ENCODE peak calls at places on chromosomes 7 and 10, in ten cellular contexts. Q is ovary, T is A549, X is pancreas, H is adrenal gland, Y is psoas muscle, G is Peyer's patch, E is brain microvascular endothelial cell, U is tibial artery, P is fibroblast of lung. B is an unnamed sample.

GRCh38 chr10:83397806-83398205 is 741.5 kb upstream of the GHITM start:
- DNase-seq in Q (no peak), T (no peak), X (no peak), H (no peak), Y (no peak), G (no peak), E (no peak), U (no peak), P (no peak), B (no peak)

GRCh38 chr7:74134117-74134539 is 40.0 kb upstream of the EIF4H start:
- DNase-seq in Q (no peak), T (no peak), X (no peak), H (no peak), Y (no peak), G (no peak), E (no peak), U (no peak), P (peak), B (no peak)

GRCh38 chr10:110368002-110368401 is 63.3 kb upstream of the SMNDC1 start:
- DNase-seq in Q (no peak), T (no peak), X (no peak), H (no peak), Y (no peak), G (no peak), E (peak), U (peak), P (no peak), B (no peak)

GRCh38 chr10:75400769-75401568 is 595 bp downstream of the ZNF503 start:
- DNase-seq in Q (peak), T (peak), X (peak), H (peak), Y (peak), G (peak), E (peak), U (peak), P (peak), B (no peak)

GRCh38 chr7:22296916-22297315 is 60.0 kb downstream of the RAPGEF5 start:
- DNase-seq in Q (no peak), T (no peak), X (no peak), H (no peak), Y (no peak), G (no peak), E (no peak), U (no peak), P (no peak), B (no peak)

GRCh38 chr10:5284311-5285057 is 80.3 kb upstream of the UCN3 start:
- DNase-seq in Q (no peak), T (peak), X (no peak), H (no peak), Y (no peak), G (no peak), E (peak), U (no peak), P (peak), B (no peak)

GRCh38 chr10:30842185-30842584 is 189.5 kb downstream of the ZNF438 start:
- DNase-seq in Q (no peak), T (no peak), X (no peak), H (no peak), Y (no peak), G (no peak), E (no peak), U (no peak), P (no peak), B (no peak)

GRCh38 chr7:144568234-144568633 is 164.7 kb upstream of the NOBOX start:
- DNase-seq in Q (no peak), T (no peak), X (no peak), H (no peak), Y (no peak), G (no peak), E (no peak), U (no peak), P (no peak), B (no peak)

GRCh38 chr7:136741941-136742340 is 126.5 kb upstream of the CHRM2 start:
- DNase-seq in Q (no peak), T (no peak), X (no peak), H (no peak), Y (no peak), G (no peak), E (no peak), U (no peak), P (peak), B (no peak)

GRCh38 chr7:151704969-151705743 is 171.8 kb downstream of the PRKAG2 start:
- DNase-seq in Q (no peak), T (no peak), X (no peak), H (no peak), Y (no peak), G (no peak), E (no peak), U (no peak), P (no peak), B (no peak)

GRCh38 chr10:114367041-114367675 is 37.1 kb downstream of the AFAP1L2 start:
- DNase-seq in Q (peak), T (no peak), X (no peak), H (no peak), Y (no peak), G (no peak), E (peak), U (no peak), P (peak), B (no peak)

GRCh38 chr7:92161271-92161670 is 17.7 kb downstream of the LRRD1 start:
- DNase-seq in Q (no peak), T (no peak), X (no peak), H (no peak), Y (no peak), G (no peak), E (no peak), U (no peak), P (no peak), B (no peak)

GRCh38 chr7:117728858-117729257 is 144.4 kb downstream of the CTTNBP2 start:
- DNase-seq in Q (no peak), T (no peak), X (no peak), H (no peak), Y (no peak), G (no peak), E (no peak), U (no peak), P (no peak), B (no peak)

GRCh38 chr10:89213191-89213808 is 6.2 kb upstream of the CH25H start:
- DNase-seq in Q (no peak), T (peak), X (no peak), H (no peak), Y (no peak), G (no peak), E (no peak), U (no peak), P (peak), B (no peak)

GRCh38 chr10:3365630-3366029 is 193.0 kb upstream of the PITRM1 start:
- DNase-seq in Q (no peak), T (peak), X (no peak), H (no peak), Y (no peak), G (no peak), E (no peak), U (no peak), P (no peak), B (no peak)

GRCh38 chr10:6269953-6270867 is 67.5 kb downstream of the PFKFB3 start:
- DNase-seq in Q (no peak), T (no peak), X (no peak), H (no peak), Y (no peak), G (no peak), E (no peak), U (no peak), P (peak), B (no peak)

GRCh38 chr10:22666287-22667092 is 47.9 kb downstream of the PIP4K2A start:
- DNase-seq in Q (no peak), T (no peak), X (no peak), H (no peak), Y (no peak), G (no peak), E (peak), U (no peak), P (peak), B (no peak)

GRCh38 chr10:97463363-97464132 is 17.6 kb downstream of the ZDHHC16 start:
- DNase-seq in Q (peak), T (peak), X (peak), H (peak), Y (no peak), G (no peak), E (peak), U (no peak), P (peak), B (no peak)

GRCh38 chr10:60114765-60115586 is 208.6 kb upstream of the CCDC6 start:
- DNase-seq in Q (no peak), T (peak), X (no peak), H (no peak), Y (no peak), G (no peak), E (peak), U (no peak), P (peak), B (no peak)

GRCh38 chr7:122268101-122268500 is 36.4 kb downstream of the FEZF1 start:
- DNase-seq in Q (no peak), T (no peak), X (no peak), H (no peak), Y (no peak), G (no peak), E (no peak), U (no peak), P (no peak), B (no peak)

GRCh38 chr10:123759496-123760070 is 93.4 kb downstream of the GPR26 start:
- DNase-seq in Q (no peak), T (no peak), X (no peak), H (no peak), Y (no peak), G (peak), E (no peak), U (no peak), P (no peak), B (no peak)

GRCh38 chr7:108374899-108375298 is 81.3 kb downstream of the NRCAM start:
- DNase-seq in Q (no peak), T (no peak), X (no peak), H (no peak), Y (no peak), G (no peak), E (no peak), U (no peak), P (no peak), B (no peak)
- TF ChIP-seq CTCF in Q (no peak), T (no peak), X (no peak), H (no peak), Y (no peak), G (no peak), E (no peak), U (no peak), P (no peak), B (no peak)

DNA sequence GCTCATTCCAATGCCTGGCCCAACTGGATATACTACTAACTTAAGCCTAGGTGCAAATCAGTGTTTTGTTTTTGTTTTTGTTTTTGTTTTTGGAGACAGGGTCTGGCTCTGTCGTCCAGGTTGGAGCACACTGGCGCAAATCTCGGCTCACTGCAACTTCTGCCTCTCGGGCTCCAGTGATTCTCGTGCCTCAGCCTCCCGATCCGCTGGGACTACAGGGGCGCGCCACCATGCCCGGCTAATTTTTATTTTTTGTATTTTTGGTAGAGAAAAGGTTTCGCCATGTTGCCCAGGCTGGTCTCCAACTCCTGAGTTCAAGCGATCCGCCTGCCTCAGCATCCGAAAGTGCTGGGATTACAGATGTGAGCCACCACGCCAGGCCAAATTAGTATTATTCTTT is 1.6 kb downstream of the PPP3CB start:
- DNase-seq in Q (no peak), T (no peak), X (no peak), H (no peak), Y (no peak), G (no peak), E (no peak), U (no peak), P (no peak), B (no peak)
- H3K27ac ChIP-seq in Q (no peak), T (peak), X (no peak), H (no peak), Y (peak), G (no peak), E (peak), U (peak), P (peak), B (no peak)

GRCh38 chr10:63976538-63976937 is 455.3 kb downstream of the REEP3 start:
- DNase-seq in Q (no peak), T (peak), X (peak), H (peak), Y (no peak), G (no peak), E (peak), U (no peak), P (peak), B (no peak)

GRCh38 chr10:63972949-63973827 is 452.0 kb downstream of the REEP3 start:
- DNase-seq in Q (no peak), T (no peak), X (no peak), H (no peak), Y (no peak), G (no peak), E (no peak), U (peak), P (no peak), B (no peak)

GRCh38 chr10:63977329-63977923 is 456.2 kb downstream of the REEP3 start:
- DNase-seq in Q (no peak), T (peak), X (no peak), H (no peak), Y (no peak), G (no peak), E (peak), U (no peak), P (no peak), B (no peak)
- TF ChIP-seq CTCF in Q (no peak), T (peak), X (no peak), H (peak), Y (peak), G (peak), E (peak), U (no peak), P (peak), B (peak)

GRCh38 chr10:130430852-130431704 is 294.9 kb downstream of the GLRX3 start:
- DNase-seq in Q (no peak), T (no peak), X (no peak), H (no peak), Y (no peak), G (no peak), E (no peak), U (no peak), P (no peak), B (no peak)

GRCh38 chr10:130434446-130435385 is 298.5 kb downstream of the GLRX3 start:
- DNase-seq in Q (no peak), T (no peak), X (no peak), H (no peak), Y (no peak), G (no peak), E (no peak), U (no peak), P (no peak), B (no peak)

GRCh38 chr10:130430291-130430690 is 294.1 kb downstream of the GLRX3 start:
- DNase-seq in Q (no peak), T (no peak), X (no peak), H (no peak), Y (no peak), G (no peak), E (no peak), U (no peak), P (no peak), B (no peak)

GRCh38 chr10:130432271-130432670 is 296.1 kb downstream of the GLRX3 start:
- DNase-seq in Q (no peak), T (no peak), X (no peak), H (no peak), Y (no peak), G (no peak), E (no peak), U (no peak), P (no peak), B (no peak)

DNA sequence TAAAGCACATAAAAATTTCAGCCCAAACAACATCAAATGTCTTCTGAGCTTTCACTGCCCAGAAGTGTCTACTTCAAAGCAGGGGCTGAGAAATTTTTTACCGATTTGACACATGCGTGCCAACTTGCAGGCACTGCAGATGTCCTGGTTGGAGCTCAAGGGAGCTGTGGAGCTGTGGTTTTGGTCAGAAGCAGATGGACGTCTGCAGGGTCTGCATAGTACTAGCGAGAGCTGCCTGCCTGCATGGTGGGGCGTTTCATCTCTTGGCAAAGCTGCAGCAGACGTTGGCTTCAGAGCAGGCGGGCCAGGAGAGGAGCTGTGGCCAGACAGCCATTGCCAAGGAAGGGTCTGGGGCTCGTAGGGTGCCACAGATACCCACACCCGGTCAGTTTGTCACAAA is 296.7 kb downstream of the GLRX3 start:
- DNase-seq in Q (no peak), T (no peak), X (no peak), H (no peak), Y (no peak), G (no peak), E (no peak), U (no peak), P (no peak), B (no peak)
- H3K27ac ChIP-seq in Q (no peak), T (no peak), X (no peak), H (no peak), Y (no peak), G (no peak), E (no peak), U (no peak), P (no peak), B (no peak)

GRCh38 chr7:70756789-70757188 is 375.2 kb upstream of the GALNT17 start:
- DNase-seq in Q (no peak), T (no peak), X (no peak), H (no peak), Y (no peak), G (no peak), E (no peak), U (no peak), P (no peak), B (no peak)
- TF ChIP-seq CTCF in Q (no peak), T (no peak), X (no peak), H (no peak), Y (no peak), G (no peak), E (no peak), U (no peak), P (no peak), B (no peak)

DNA sequence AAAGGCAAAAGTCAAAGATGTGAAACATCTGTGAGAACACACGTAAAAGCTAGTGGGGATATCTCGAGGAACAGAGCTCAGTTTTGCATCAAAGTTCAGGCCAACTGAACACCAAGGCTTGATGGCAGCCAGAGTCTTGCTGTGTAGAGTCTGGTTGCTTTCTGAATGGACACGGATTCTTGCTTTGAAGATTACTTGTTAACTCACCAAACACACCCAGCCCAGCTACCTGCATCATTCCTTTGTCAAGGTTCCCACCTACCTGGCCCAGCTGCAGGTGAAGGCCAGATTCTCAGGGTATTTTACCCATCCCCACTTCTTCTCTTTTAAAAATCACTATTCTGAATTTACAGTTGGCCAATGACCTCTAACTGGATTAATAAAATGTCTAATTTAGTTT is 174.4 kb upstream of the PHYHIPL start:
- DNase-seq in Q (no peak), T (no peak), X (peak), H (no peak), Y (no peak), G (no peak), E (no peak), U (no peak), P (no peak), B (no peak)
- H3K27ac ChIP-seq in Q (peak), T (no peak), X (no peak), H (no peak), Y (no peak), G (no peak), E (no peak), U (peak), P (no peak), B (peak)

GRCh38 chr7:95840953-95841950 is 68.9 kb downstream of the DYNC1I1 start:
- DNase-seq in Q (no peak), T (peak), X (no peak), H (no peak), Y (no peak), G (no peak), E (no peak), U (no peak), P (no peak), B (no peak)

GRCh38 chr7:95847061-95847460 is 74.7 kb downstream of the DYNC1I1 start:
- DNase-seq in Q (no peak), T (no peak), X (no peak), H (no peak), Y (no peak), G (no peak), E (no peak), U (no peak), P (peak), B (no peak)

GRCh38 chr7:95845007-95845406 is 72.7 kb downstream of the DYNC1I1 start:
- DNase-seq in Q (no peak), T (no peak), X (no peak), H (no peak), Y (no peak), G (no peak), E (no peak), U (no peak), P (peak), B (no peak)

DNA sequence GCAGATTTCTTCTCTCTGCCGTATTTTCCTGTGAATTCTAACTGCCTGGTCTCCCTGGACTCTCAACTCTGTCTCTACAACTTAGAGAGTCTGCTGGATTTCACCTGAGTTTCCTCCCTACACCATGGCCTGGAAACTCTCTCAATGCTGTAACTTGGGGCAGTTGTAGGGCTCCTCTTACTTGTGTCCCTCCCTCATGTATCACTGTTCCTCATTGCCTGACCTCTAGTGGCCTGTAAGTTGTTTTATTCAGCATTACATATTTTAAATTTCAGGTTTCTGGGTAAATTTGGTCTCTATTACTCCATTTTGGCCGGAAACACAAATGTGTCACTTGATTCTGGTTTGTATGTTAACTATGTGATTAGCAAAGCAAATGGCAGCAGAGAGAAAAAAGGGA is 70.9 kb downstream of the DYNC1I1 start:
- DNase-seq in Q (no peak), T (no peak), X (no peak), H (no peak), Y (no peak), G (no peak), E (no peak), U (no peak), P (no peak), B (no peak)
- TF ChIP-seq CTCF in Q (no peak), T (peak), X (no peak), H (no peak), Y (no peak), G (no peak), E (peak), U (no peak), P (no peak), B (no peak)

DNA sequence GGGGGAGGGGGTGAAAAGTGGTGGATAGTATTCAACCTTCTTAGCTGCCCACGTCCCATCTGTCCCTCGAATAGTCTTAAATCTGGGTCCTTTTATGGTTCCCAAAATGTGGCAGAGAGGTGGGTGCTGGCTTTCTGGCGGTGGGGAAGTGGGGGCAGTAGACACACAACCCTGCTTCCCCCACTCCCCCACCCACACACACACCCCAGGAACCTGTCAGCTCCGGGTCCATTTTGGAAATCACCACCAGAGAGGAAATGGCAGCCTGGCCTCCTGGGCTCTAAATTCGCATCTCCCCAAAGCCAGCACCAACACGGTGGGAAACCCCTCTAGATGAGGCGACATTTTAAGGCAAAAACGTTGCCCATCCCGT is 827 bp downstream of the TMEM130 start:
- DNase-seq in Q (no peak), T (no peak), X (no peak), H (no peak), Y (peak), G (no peak), E (no peak), U (no peak), P (no peak), B (no peak)
- H3K27ac ChIP-seq in Q (no peak), T (no peak), X (no peak), H (no peak), Y (no peak), G (no peak), E (no peak), U (peak), P (no peak), B (peak)

GRCh38 chr10:53675201-53675600 is 902.6 kb upstream of the MBL2 start:
- DNase-seq in Q (no peak), T (no peak), X (no peak), H (no peak), Y (no peak), G (no peak), E (no peak), U (no peak), P (no peak), B (no peak)
- TF ChIP-seq CTCF in Q (no peak), T (no peak), X (no peak), H (no peak), Y (no peak), G (no peak), E (no peak), U (no peak), P (no peak), B (no peak)

GRCh38 chr7:14424675-14425074 is 435.2 kb upstream of the ETV1 start:
- DNase-seq in Q (no peak), T (no peak), X (no peak), H (no peak), Y (no peak), G (no peak), E (no peak), U (no peak), P (no peak), B (no peak)
- H3K27ac ChIP-seq in Q (no peak), T (no peak), X (no peak), H (no peak), Y (no peak), G (no peak), E (no peak), U (no peak), P (no peak), B (no peak)